ENCODE peak calls at places on chromosomes 2 and 18, in four cellular contexts. T is H1, L is HepG2, M is GM12878. Z is an unnamed sample.

GRCh38 chr2:189127756-189128155 is 51.8 kb downstream of the COL5A2 start:
- DNase-seq in T (no peak), L (no peak), M (no peak), Z (no peak)

GRCh38 chr2:61162721-61163120 is 733 bp downstream of the C2orf74 start:
- DNase-seq in T (no peak), L (no peak), M (no peak), Z (no peak)

GRCh38 chr18:79950440-79951341 is 762 bp downstream of the SLC66A2 start:
- DNase-seq in T (no peak), L (no peak), M (no peak), Z (peak)

GRCh38 chr2:220835563-220835962 is 736.5 kb downstream of the EPHA4 start:
- DNase-seq in T (no peak), L (no peak), M (no peak), Z (no peak)

GRCh38 chr18:25594351-25594750 is 242.4 kb upstream of the ZNF521 start:
- DNase-seq in T (no peak), L (no peak), M (no peak), Z (peak)

GRCh38 chr2:218186355-218186766 is 19.6 kb upstream of the CXCR1 start:
- DNase-seq in T (peak), L (peak), M (peak), Z (peak)

GRCh38 chr18:50602466-50602865 is 42.6 kb downstream of the MAPK4 start:
- DNase-seq in T (no peak), L (no peak), M (no peak), Z (no peak)

GRCh38 chr2:133484783-133485182 is 83.5 kb downstream of the NCKAP5 start:
- DNase-seq in T (no peak), L (no peak), M (no peak), Z (no peak)

GRCh38 chr2:218284106-218284811 is 8.0 kb downstream of the TMBIM1 start:
- DNase-seq in T (no peak), L (no peak), M (no peak), Z (no peak)

GRCh38 chr2:97067279-97068004 is 27.2 kb downstream of the FAHD2B start:
- DNase-seq in T (no peak), L (no peak), M (no peak), Z (no peak)

GRCh38 chr2:62110415-62111025 is 85.4 kb upstream of the B3GNT2 start:
- DNase-seq in T (no peak), L (no peak), M (no peak), Z (no peak)

GRCh38 chr2:213229814-213230213 is 54.5 kb upstream of the SPAG16 start:
- DNase-seq in T (no peak), L (peak), M (no peak), Z (no peak)

GRCh38 chr2:241721852-241722251 is 12.6 kb upstream of the D2HGDH start:
- DNase-seq in T (no peak), L (no peak), M (no peak), Z (peak)

GRCh38 chr2:28164280-28164801 is 228.3 kb upstream of the FOSL2 start:
- DNase-seq in T (no peak), L (no peak), M (no peak), Z (peak)

GRCh38 chr2:85933753-85934594 is 45.2 kb upstream of the ST3GAL5 start:
- DNase-seq in T (no peak), L (no peak), M (no peak), Z (no peak)

GRCh38 chr2:54928719-54929118 is 121.5 kb downstream of the RTN4 start:
- DNase-seq in T (no peak), L (no peak), M (no peak), Z (no peak)

GRCh38 chr2:144099746-144100438 is 420.0 kb downstream of the ZEB2 start:
- DNase-seq in T (no peak), L (no peak), M (no peak), Z (no peak)
- TF ChIP-seq EP300 in T (no peak), L (no peak), M (no peak), Z (no peak)

GRCh38 chr2:148603562-148603920 is 41.0 kb upstream of the EPC2 start:
- DNase-seq in T (no peak), L (no peak), M (peak), Z (no peak)

GRCh38 chr2:148613231-148614023 is 31.1 kb upstream of the EPC2 start:
- DNase-seq in T (no peak), L (no peak), M (no peak), Z (no peak)

GRCh38 chr2:148604927-148605326 is 39.6 kb upstream of the EPC2 start:
- DNase-seq in T (no peak), L (no peak), M (no peak), Z (no peak)

GRCh38 chr2:148602918-148603561 is 41.5 kb upstream of the EPC2 start:
- DNase-seq in T (no peak), L (no peak), M (no peak), Z (no peak)

GRCh38 chr2:148607553-148607952 is 37.0 kb upstream of the EPC2 start:
- DNase-seq in T (no peak), L (no peak), M (no peak), Z (no peak)
- TF ChIP-seq TCF12 in T (no peak), L (no peak), M (no peak), Z (no peak)

GRCh38 chr18:59571953-59572352 is 125.3 kb downstream of the CCBE1 start:
- DNase-seq in T (no peak), L (no peak), M (no peak), Z (no peak)
- TF ChIP-seq EP300 in T (no peak), L (no peak), M (no peak), Z (no peak)

GRCh38 chr2:169131587-169132512 is 62.5 kb downstream of the DHRS9 start:
- DNase-seq in T (no peak), L (peak), M (peak), Z (peak)
- TF ChIP-seq TCF12 in T (no peak), L (no peak), M (no peak), Z (no peak)

GRCh38 chr2:52117299-52117698 is 1085.4 kb upstream of the NRXN1 start:
- DNase-seq in T (no peak), L (no peak), M (no peak), Z (no peak)

GRCh38 chr2:52112141-52112540 is 1080.2 kb upstream of the NRXN1 start:
- DNase-seq in T (no peak), L (no peak), M (no peak), Z (no peak)

GRCh38 chr2:52113338-52113737 is 1081.4 kb upstream of the NRXN1 start:
- DNase-seq in T (no peak), L (no peak), M (no peak), Z (no peak)

DNA sequence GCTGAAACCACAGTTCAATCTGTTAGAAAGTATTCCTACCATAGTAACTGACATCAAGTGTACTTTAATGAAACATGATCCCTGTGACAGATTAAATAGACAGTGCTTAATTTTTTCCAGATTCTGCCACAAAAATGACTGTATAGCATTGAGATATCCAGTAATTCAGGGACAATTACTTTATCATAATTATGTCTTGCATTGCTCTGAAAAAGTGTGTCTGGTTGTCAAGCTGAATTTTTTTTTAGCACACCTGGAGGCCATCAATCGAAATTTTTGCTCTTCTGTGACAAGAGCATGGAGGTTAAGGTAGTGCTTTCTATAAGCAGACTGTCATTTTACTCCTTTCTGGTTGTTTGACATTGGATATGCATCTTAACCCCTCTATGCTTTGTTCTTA is 1083.8 kb upstream of the NRXN1 start:
- DNase-seq in T (no peak), L (no peak), M (no peak), Z (peak)
- TF ChIP-seq EP300 in T (no peak), L (no peak), M (no peak), Z (no peak)

Z was measured in SK-N-SH.